ENCODE peak calls at places on chromosome 22, in eight cellular contexts. Q is NCI-H2081; Z is AG04449; A is activated T-cell treated with anti-CD3 and anti-CD28 coated beads, Interleukin-2, amount 50 U/mL, for 4 hours; J is right lobe of liver; I is NCI-H1436; P is globus pallidus; D is HT-29. C is an unnamed sample.

GRCh38 chr22:48268771-48269552 is 1506.5 kb downstream of the TBC1D22A start:
- DNase-seq in Q (no peak), Z (no peak), A (no peak), J (no peak), I (no peak), P (no peak), D (peak), C (no peak)

GRCh38 chr22:25645964-25646363 is 81.5 kb downstream of the GRK3 start:
- DNase-seq in Q (no peak), Z (no peak), A (no peak), J (no peak), I (no peak), P (no peak), D (no peak), C (no peak)

GRCh38 chr22:30305906-30306628 is 16.8 kb upstream of the CASTOR1 start:
- DNase-seq in Q (no peak), Z (no peak), A (no peak), J (no peak), I (no peak), P (no peak), D (no peak), C (no peak)

GRCh38 chr22:34055525-34056200 is 135.4 kb upstream of the LARGE1 start:
- DNase-seq in Q (no peak), Z (no peak), A (no peak), J (no peak), I (no peak), P (no peak), D (peak), C (no peak)

GRCh38 chr22:50713571-50714056 is 24.4 kb upstream of the ACR start:
- DNase-seq in Q (no peak), Z (no peak), A (no peak), J (no peak), I (no peak), P (peak), D (no peak), C (no peak)

GRCh38 chr22:37212174-37212906 is at the start of gene SSTR3:
- DNase-seq in Q (no peak), Z (no peak), A (peak), J (no peak), I (no peak), P (no peak), D (no peak), C (no peak)

GRCh38 chr22:49205401-49205800 is 622.3 kb downstream of the BRD1 start:
- DNase-seq in Q (no peak), Z (no peak), A (no peak), J (peak), I (no peak), P (no peak), D (no peak), C (no peak)

GRCh38 chr22:43393845-43394474 is 17.9 kb upstream of the MPPED1 start:
- DNase-seq in Q (no peak), Z (no peak), A (no peak), J (no peak), I (no peak), P (no peak), D (no peak), C (no peak)

GRCh38 chr22:47401592-47401898 is 639.1 kb downstream of the TBC1D22A start:
- DNase-seq in Q (no peak), Z (no peak), A (no peak), J (no peak), I (no peak), P (no peak), D (no peak), C (no peak)

GRCh38 chr22:21450320-21450831 is 16.8 kb upstream of the TMEM191C start:
- DNase-seq in Q (no peak), Z (no peak), A (no peak), J (no peak), I (no peak), P (no peak), D (no peak), C (peak)

GRCh38 chr22:50483106-50483505 is 1.8 kb downstream of the ADM2 start:
- DNase-seq in Q (no peak), Z (no peak), A (no peak), J (no peak), I (no peak), P (no peak), D (no peak), C (no peak)

GRCh38 chr22:20508815-20509271 is 1.4 kb downstream of the MED15 start:
- DNase-seq in Q (no peak), Z (no peak), A (no peak), J (no peak), I (no peak), P (no peak), D (peak), C (no peak)

GRCh38 chr22:26561756-26562417 is 28.0 kb downstream of the TPST2 start:
- DNase-seq in Q (no peak), Z (no peak), A (no peak), J (peak), I (no peak), P (peak), D (no peak), C (no peak)

GRCh38 chr22:41613456-41613855 is 7.4 kb downstream of the DESI1 start:
- DNase-seq in Q (no peak), Z (no peak), A (no peak), J (peak), I (no peak), P (no peak), D (no peak), C (no peak)

GRCh38 chr22:24833881-24834495 is 28.0 kb downstream of the SGSM1 start:
- DNase-seq in Q (no peak), Z (no peak), A (no peak), J (no peak), I (no peak), P (no peak), D (no peak), C (no peak)

GRCh38 chr22:46626911-46627805 is 7.0 kb downstream of the GRAMD4 start:
- DNase-seq in Q (no peak), Z (no peak), A (no peak), J (peak), I (no peak), P (no peak), D (no peak), C (no peak)

GRCh38 chr22:46796566-46797195 is 34.2 kb downstream of the TBC1D22A start:
- DNase-seq in Q (no peak), Z (no peak), A (no peak), J (peak), I (no peak), P (no peak), D (no peak), C (no peak)

GRCh38 chr22:19397729-19398094 is 33.8 kb downstream of the HIRA start:
- DNase-seq in Q (no peak), Z (peak), A (no peak), J (no peak), I (no peak), P (no peak), D (no peak), C (no peak)

GRCh38 chr22:22479999-22480532 is 28.5 kb downstream of the ZNF280B start:
- DNase-seq in Q (no peak), Z (no peak), A (no peak), J (no peak), I (no peak), P (no peak), D (no peak), C (no peak)

GRCh38 chr22:46584081-46584903 is 35.9 kb upstream of the GRAMD4 start:
- DNase-seq in Q (peak), Z (peak), A (no peak), J (peak), I (no peak), P (no peak), D (no peak), C (no peak)

GRCh38 chr22:41508770-41509170 is 35.5 kb downstream of the POLR3H start:
- DNase-seq in Q (no peak), Z (no peak), A (no peak), J (peak), I (no peak), P (peak), D (no peak), C (no peak)

GRCh38 chr22:39212721-39213376 is 31.9 kb downstream of the PDGFB start:
- DNase-seq in Q (no peak), Z (no peak), A (no peak), J (no peak), I (no peak), P (no peak), D (peak), C (no peak)

GRCh38 chr22:46281866-46282678 is 14.3 kb downstream of the TTC38 start:
- DNase-seq in Q (no peak), Z (no peak), A (no peak), J (no peak), I (no peak), P (no peak), D (no peak), C (no peak)

GRCh38 chr22:47370448-47371262 is 608.2 kb downstream of the TBC1D22A start:
- DNase-seq in Q (no peak), Z (no peak), A (no peak), J (peak), I (no peak), P (no peak), D (no peak), C (no peak)

GRCh38 chr22:49260681-49261580 is 566.7 kb downstream of the BRD1 start:
- DNase-seq in Q (no peak), Z (no peak), A (no peak), J (no peak), I (no peak), P (no peak), D (no peak), C (no peak)

GRCh38 chr22:43153916-43154315 is 2.6 kb downstream of the TSPO start:
- DNase-seq in Q (no peak), Z (no peak), A (no peak), J (no peak), I (no peak), P (no peak), D (no peak), C (no peak)